ENCODE peak calls at places on chromosomes 3 and 15, in ten cellular contexts. N, Y, V, G, J, U, T, L, F and D are unnamed samples.

GRCh38 chr15:39411102-39411989 is 169.5 kb upstream of the THBS1 start:
- DNase-seq in J (no peak), U (no peak), V (no peak), F (no peak), L (peak), N (no peak), G (no peak), T (no peak), Y (no peak), D (no peak)

GRCh38 chr3:126013742-126014141 is 44.8 kb downstream of the ROPN1B start:
- DNase-seq in N (peak), J (no peak), G (no peak), F (no peak), L (no peak), V (no peak), U (no peak), Y (no peak), T (no peak), D (no peak)

GRCh38 chr3:115401891-115402501 is 221.3 kb upstream of the GAP43 start:
- DNase-seq in U (no peak), V (no peak), F (no peak), N (peak), Y (peak), G (no peak), J (no peak), L (no peak), T (no peak), D (no peak)

GRCh38 chr3:171704002-171704401 is 106.3 kb downstream of the PLD1 start:
- DNase-seq in N (peak), U (no peak), J (no peak), V (peak), G (no peak), F (no peak), L (no peak), Y (peak), T (no peak), D (no peak)

GRCh38 chr3:73576995-73577394 is 47.7 kb downstream of the PDZRN3 start:
- DNase-seq in U (no peak), T (no peak), N (no peak), G (no peak), F (no peak), V (no peak), J (no peak), Y (no peak), L (no peak), D (no peak)

GRCh38 chr3:144677118-144677517 is 705.5 kb downstream of the DIPK2A start:
- DNase-seq in T (no peak), U (no peak), V (no peak), N (peak), F (no peak), Y (no peak), L (no peak), G (no peak), J (no peak), D (no peak)

GRCh38 chr3:75396316-75396802 is 267.8 kb upstream of the FRG2C start:
- DNase-seq in F (no peak), G (no peak), N (no peak), Y (no peak), J (no peak), U (no peak), V (no peak), T (no peak), L (no peak), D (no peak)

GRCh38 chr3:126545544-126545943 is 13.2 kb downstream of the C3orf22 start:
- DNase-seq in T (no peak), V (no peak), L (no peak), N (no peak), G (peak), F (no peak), J (no peak), Y (no peak), U (peak), D (no peak)

GRCh38 chr3:172703966-172704365 is 6.9 kb downstream of the NCEH1 start:
- DNase-seq in J (no peak), V (no peak), T (no peak), U (no peak), L (no peak), Y (no peak), N (no peak), G (no peak), F (no peak), D (no peak)

GRCh38 chr15:31977138-31977537 is 53.2 kb upstream of the CHRNA7 start:
- DNase-seq in N (no peak), F (no peak), Y (no peak), J (no peak), U (no peak), T (no peak), L (no peak), V (no peak), G (no peak), D (no peak)

GRCh38 chr15:31977812-31978662 is 52.3 kb upstream of the CHRNA7 start:
- DNase-seq in N (peak), G (peak), T (peak), F (peak), J (no peak), Y (peak), U (no peak), L (peak), V (peak), D (peak)

GRCh38 chr15:31974154-31974794 is 56.0 kb upstream of the CHRNA7 start:
- DNase-seq in V (no peak), F (no peak), Y (no peak), U (no peak), J (no peak), N (no peak), T (no peak), L (no peak), G (no peak), D (no peak)

GRCh38 chr15:31974855-31975421 is 55.4 kb upstream of the CHRNA7 start:
- DNase-seq in N (peak), F (peak), G (no peak), V (peak), Y (peak), U (no peak), L (peak), J (no peak), T (no peak), D (peak)

DNA sequence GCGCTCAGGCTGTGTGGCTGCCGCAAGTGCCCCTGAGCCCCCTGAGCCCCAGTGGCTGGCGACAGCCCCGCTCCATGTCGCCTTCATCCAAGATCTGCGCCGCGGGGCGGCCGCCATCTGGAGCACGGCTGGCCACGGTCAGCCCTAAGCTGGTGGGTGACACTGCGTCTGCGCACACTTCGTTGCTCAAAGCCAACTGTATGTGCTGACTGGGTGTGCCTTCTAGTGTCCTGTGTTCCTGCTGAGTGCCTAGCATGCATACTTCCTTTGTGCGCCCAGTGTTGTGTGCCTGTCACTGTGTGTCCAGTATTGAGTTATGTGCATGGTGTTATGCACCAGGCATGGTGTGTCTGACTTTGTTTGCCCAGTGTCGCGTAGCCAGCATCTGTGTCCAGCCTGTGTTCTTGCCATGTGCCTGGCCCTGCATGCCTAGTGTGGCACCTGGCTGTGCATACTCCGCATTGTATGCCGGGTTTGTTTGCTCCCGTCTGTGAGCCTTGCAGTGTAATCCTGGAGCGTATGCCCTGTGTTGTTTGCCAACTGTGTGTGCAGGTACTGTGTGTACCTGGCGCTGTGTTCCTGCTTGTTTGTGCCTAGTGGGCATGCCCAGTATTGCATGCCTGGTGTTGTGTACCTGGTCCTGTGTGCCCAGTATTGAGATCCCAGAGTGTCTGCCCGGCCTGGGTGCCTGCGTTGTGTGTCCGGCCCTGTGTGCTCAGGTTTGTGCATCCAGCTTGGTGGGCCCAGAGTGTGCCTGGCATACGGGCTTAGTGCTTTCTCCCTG is 54.7 kb upstream of the CHRNA7 start:
- DNase-seq in J (no peak), U (no peak), F (peak), V (no peak), N (no peak), T (no peak), G (no peak), L (no peak), Y (no peak), D (no peak)
- TF ChIP-seq CTCF in J (no peak), U (no peak), F (no peak), V (no peak), N (no peak), T (no peak), G (no peak), L (no peak), Y (no peak), D (no peak)

GRCh38 chr15:48965972-48966371 is 2.3 kb upstream of the SHC4 start:
- DNase-seq in U (no peak), G (no peak), V (peak), L (peak), F (no peak), Y (peak), J (no peak), N (peak), T (no peak), D (no peak)
- TF ChIP-seq CTCF in U (no peak), G (no peak), V (peak), L (peak), F (peak), Y (peak), J (no peak), N (peak), T (no peak), D (no peak)

GRCh38 chr3:86147119-86147518 is 843.8 kb downstream of the VGLL3 start:
- DNase-seq in T (no peak), G (no peak), L (no peak), N (no peak), Y (peak), U (no peak), J (no peak), F (no peak), V (no peak), D (no peak)
- TF ChIP-seq CTCF in T (no peak), G (no peak), L (no peak), N (no peak), Y (no peak), U (no peak), J (no peak), F (no peak), V (no peak), D (no peak)

GRCh38 chr15:84099181-84099580 is 136.4 kb upstream of the GOLGA6L4 start:
- DNase-seq in F (peak), N (peak), V (no peak), G (no peak), L (no peak), J (no peak), Y (peak), U (no peak), T (no peak), D (no peak)
- TF ChIP-seq CTCF in F (no peak), N (no peak), V (no peak), G (no peak), L (no peak), J (no peak), Y (no peak), U (no peak), T (no peak), D (no peak)

DNA sequence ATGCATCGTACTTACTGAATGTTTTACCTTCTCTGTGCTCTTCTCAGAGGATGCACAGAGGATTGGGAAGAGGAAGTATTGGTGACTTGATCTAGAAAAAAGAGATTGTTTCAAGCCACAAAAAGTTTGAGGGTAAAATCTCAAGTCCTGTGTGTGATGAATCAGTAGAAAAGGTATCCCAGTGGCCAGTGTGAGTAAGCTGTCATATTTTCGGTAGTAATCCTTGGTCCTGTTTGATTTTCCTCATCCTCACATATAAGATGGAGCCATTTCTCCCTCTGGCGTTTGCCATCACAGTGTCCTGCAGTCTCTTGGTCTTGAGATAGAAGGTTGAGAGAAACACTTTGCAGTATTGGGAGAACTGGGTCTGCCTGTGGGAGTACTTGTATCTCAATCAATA is 166.8 kb downstream of the LPP start:
- DNase-seq in Y (no peak), G (no peak), F (no peak), J (no peak), L (no peak), N (peak), U (no peak), T (no peak), V (no peak), D (no peak)
- TF ChIP-seq CTCF in Y (no peak), G (no peak), F (no peak), J (no peak), L (no peak), N (peak), U (no peak), T (no peak), V (no peak), D (no peak)

GRCh38 chr3:168249048-168249538 is 153.4 kb upstream of the GOLIM4 start:
- DNase-seq in N (peak), L (peak), G (no peak), T (no peak), U (no peak), Y (no peak), J (no peak), V (no peak), F (no peak), D (peak)

GRCh38 chr3:168248383-168249047 is 152.8 kb upstream of the GOLIM4 start:
- DNase-seq in L (peak), U (no peak), J (no peak), F (peak), Y (peak), T (no peak), N (peak), G (peak), V (no peak), D (no peak)

GRCh38 chr3:168251371-168251770 is 155.6 kb upstream of the GOLIM4 start:
- DNase-seq in V (no peak), G (no peak), J (no peak), L (peak), Y (no peak), N (peak), F (peak), T (no peak), U (no peak), D (no peak)

GRCh38 chr3:168250415-168250861 is 154.7 kb upstream of the GOLIM4 start:
- DNase-seq in G (no peak), T (no peak), Y (no peak), N (peak), F (peak), L (peak), U (no peak), V (no peak), J (no peak), D (no peak)

DNA sequence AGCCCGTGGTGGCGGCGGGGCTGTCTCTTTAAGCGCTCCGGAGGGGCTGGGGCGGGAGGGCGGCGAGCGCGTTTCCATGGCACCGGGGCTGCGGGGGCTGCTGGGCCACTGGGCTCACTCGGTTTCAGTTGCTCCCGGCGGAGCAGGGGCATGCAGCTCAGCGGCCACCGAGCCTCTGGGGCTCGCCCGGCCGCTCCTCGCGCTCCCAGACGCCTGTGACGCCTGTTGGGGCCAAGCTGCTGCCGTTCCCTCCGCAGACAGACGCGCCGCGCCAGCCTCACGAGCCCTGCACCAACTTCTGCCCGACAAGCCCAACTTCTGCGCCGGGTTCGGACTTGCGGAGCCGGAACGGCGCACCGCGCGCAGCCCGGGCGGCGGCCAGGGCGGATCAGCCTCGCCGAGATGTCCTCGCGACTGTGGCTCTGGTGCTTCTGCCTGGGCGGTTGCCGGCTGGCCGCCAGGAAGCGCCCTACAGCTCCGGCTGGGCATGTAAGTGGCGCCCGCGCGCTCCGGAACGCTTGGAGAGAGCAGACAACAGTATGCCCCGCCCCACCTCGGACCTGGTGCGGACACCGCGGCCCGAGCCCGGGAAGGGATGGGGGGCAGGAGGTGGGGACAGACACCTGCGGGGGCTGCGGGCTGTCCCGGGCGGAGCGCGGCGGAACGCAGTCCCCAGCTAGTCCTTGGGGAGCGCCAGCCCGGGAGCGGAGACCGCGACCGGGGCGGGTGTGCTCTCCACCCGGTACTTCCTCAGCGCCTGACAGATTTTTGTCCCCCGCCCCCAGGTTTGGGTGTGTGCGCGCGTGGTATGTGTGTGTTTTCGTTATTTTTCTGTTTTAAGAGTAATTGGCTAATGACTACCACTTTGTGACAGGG is 154.1 kb upstream of the GOLIM4 start:
- DNase-seq in U (peak), Y (peak), L (peak), T (peak), V (peak), F (peak), N (peak), G (peak), J (no peak), D (peak)
- TF ChIP-seq CTCF in U (no peak), Y (no peak), L (peak), T (no peak), V (peak), F (peak), N (peak), G (no peak), J (peak), D (peak)